ENCODE peak calls at places on chromosomes 4 and X, in five cellular contexts. L is HEK293T, B is H1, H is HepG2, Y is NT2/D1. W is an unnamed sample.

GRCh38 chrX:66164470-66164869 is 423 bp downstream of the HEPH start:
- DNase-seq in Y (no peak), B (no peak), L (no peak), H (no peak), W (no peak)

GRCh38 chr4:139783761-139784484 is 118.3 kb downstream of the MGST2 start:
- DNase-seq in L (no peak), Y (no peak), B (no peak), H (peak; percentile 53), W (no peak)

GRCh38 chr4:141153751-141154510 is 20.7 kb upstream of the RNF150 start:
- DNase-seq in B (no peak), L (no peak), Y (no peak), H (no peak), W (no peak)

GRCh38 chr4:83905952-83906351 is 370.0 kb downstream of the GPAT3 start:
- DNase-seq in B (no peak), Y (peak; percentile 35), L (peak; percentile 8), H (peak; percentile 3), W (no peak)

GRCh38 chrX:13432376-13432775 is 112.5 kb upstream of the ATXN3L start:
- DNase-seq in L (no peak), H (no peak), Y (no peak), B (no peak), W (no peak)

GRCh38 chr4:153987291-153987690 is 198.4 kb upstream of the SFRP2 start:
- DNase-seq in H (no peak), B (no peak), L (no peak), Y (peak; percentile 20), W (no peak)

GRCh38 chrX:135974279-135974856 is 580 bp upstream of the MMGT1 start:
- DNase-seq in B (no peak), L (peak; percentile 89), H (peak; percentile 2), Y (no peak), W (no peak)

GRCh38 chr4:128468485-128468989 is 180.9 kb upstream of the PGRMC2 start:
- DNase-seq in H (no peak), B (no peak), L (no peak), Y (no peak), W (no peak)

GRCh38 chr4:103098746-103099421 is 750 bp downstream of the BDH2 start:
- DNase-seq in L (no peak), H (no peak), B (no peak), Y (no peak), W (no peak)

GRCh38 chrX:41347186-41347585 is 13.2 kb downstream of the DDX3X start:
- DNase-seq in Y (no peak), B (no peak), H (no peak), L (no peak), W (no peak)

GRCh38 chr4:1570291-1571164 is 113.6 kb downstream of the FAM53A start:
- DNase-seq in L (no peak), H (no peak), Y (no peak), B (no peak), W (no peak)

GRCh38 chrX:115535421-115535820 is 25.6 kb upstream of the PLS3 start:
- DNase-seq in B (no peak), L (no peak), Y (no peak), H (no peak), W (no peak)

GRCh38 chr4:44662623-44663006 is 11.2 kb upstream of the YIPF7 start:
- DNase-seq in H (no peak), Y (no peak), L (no peak), B (no peak), W (no peak)

GRCh38 chr4:76767983-76768382 is 130.0 kb downstream of the SOWAHB start:
- DNase-seq in H (peak; percentile 32), B (no peak), Y (no peak), L (no peak), W (no peak)

GRCh38 chr4:158998624-158999023 is 104.3 kb upstream of the RAPGEF2 start:
- DNase-seq in Y (no peak), B (no peak), L (peak; percentile 54), H (no peak), W (no peak)
- TF ChIP-seq SUZ12 in Y (no peak), B (no peak), L (no peak), H (no peak), W (no peak)

GRCh38 chrX:38233891-38234807 is 13.5 kb upstream of the SRPX start:
- DNase-seq in Y (no peak), B (no peak), H (no peak), L (no peak), W (no peak)
- TF ChIP-seq SUZ12 in Y (no peak), B (no peak), H (no peak), L (no peak), W (no peak)

DNA sequence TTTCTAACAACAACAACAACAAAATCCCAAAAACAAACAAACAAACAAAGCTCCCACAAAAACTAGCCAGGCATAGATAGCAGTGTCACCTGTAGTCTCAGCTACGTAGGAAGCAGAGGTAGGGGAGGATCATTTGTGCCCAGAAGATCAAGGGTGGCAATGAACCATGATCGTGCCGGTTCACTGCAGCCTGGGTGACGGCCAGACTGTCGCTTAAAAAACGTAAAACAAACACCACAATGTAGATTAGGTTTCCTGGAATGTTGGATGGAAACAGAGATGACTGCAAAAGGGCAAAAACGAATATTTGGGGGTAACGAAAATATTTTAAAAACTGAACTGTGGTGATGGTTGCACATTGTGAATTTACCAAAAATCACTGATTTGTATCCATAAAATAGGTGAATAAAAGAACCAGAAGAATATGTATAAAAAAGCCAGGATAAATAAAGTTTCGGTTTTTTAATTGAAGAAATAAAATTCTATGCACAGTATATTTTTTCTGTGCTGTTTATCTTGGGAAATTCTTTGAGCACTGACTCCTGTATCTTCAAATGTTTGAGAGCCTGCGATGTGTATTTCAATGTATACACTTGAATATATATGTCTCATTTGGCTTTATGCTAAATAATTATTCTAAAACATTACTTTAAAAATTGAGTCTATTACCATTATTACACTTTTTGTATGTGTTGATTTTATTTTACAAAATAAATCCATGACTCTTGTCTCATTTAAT is 1477.0 kb downstream of the PCDH7 start:
- DNase-seq in Y (no peak), B (no peak), H (no peak), L (no peak), W (no peak)
- TF ChIP-seq SUZ12 in Y (no peak), B (no peak), H (no peak), L (no peak), W (no peak)

GRCh38 chrX:150954951-150955350 is 28.2 kb upstream of the HMGB3 start:
- DNase-seq in L (no peak), H (no peak), B (no peak), Y (no peak), W (no peak)

GRCh38 chrX:150955590-150955989 is 27.5 kb upstream of the HMGB3 start:
- DNase-seq in B (no peak), L (no peak), Y (no peak), H (no peak), W (no peak)

GRCh38 chrX:150959557-150959956 is 23.6 kb upstream of the HMGB3 start:
- DNase-seq in B (no peak), H (no peak), L (no peak), Y (no peak), W (no peak)

GRCh38 chrX:150961631-150962030 is 21.5 kb upstream of the HMGB3 start:
- DNase-seq in B (no peak), Y (no peak), H (no peak), L (no peak), W (no peak)

GRCh38 chrX:150958177-150958576 is 25.0 kb upstream of the HMGB3 start:
- DNase-seq in Y (no peak), H (no peak), B (no peak), L (no peak), W (no peak)
- TF ChIP-seq SUZ12 in Y (no peak), H (no peak), B (no peak), L (no peak), W (no peak)

GRCh38 chr4:73853246-73853704 is at the start of gene PF4V1:
- DNase-seq in L (no peak), H (no peak), B (no peak), Y (no peak), W (no peak)
- TF ChIP-seq SUZ12 in L (no peak), H (no peak), B (no peak), Y (no peak), W (no peak)

W was measured in GM12878.